ENCODE peak calls at places on chromosomes 4 and X, in eight cellular contexts. One of them, this sample, is unnamed.

GRCh38 chr4:17055788-17056187 is 157.3 kb upstream of the LDB2 start:
- DNase-seq in HepG2: no peak
- DNase-seq in adrenal gland: no peak
- DNase-seq in MM.1S: no peak
- DNase-seq in H9: no peak
- DNase-seq in heart left ventricle: no peak
- DNase-seq in GM23248: peak
- DNase-seq in dorsolateral prefrontal cortex: peak
- DNase-seq in this sample: no peak

GRCh38 chrX:85503258-85504158 is 124.0 kb upstream of the POF1B start:
- DNase-seq in MM.1S: no peak
- DNase-seq in adrenal gland: no peak
- DNase-seq in dorsolateral prefrontal cortex: no peak
- DNase-seq in heart left ventricle: no peak
- DNase-seq in GM23248: no peak
- DNase-seq in HepG2: no peak
- DNase-seq in H9: no peak
- DNase-seq in this sample: no peak

GRCh38 chr4:75769044-75769443 is 44.7 kb downstream of the USO1 start:
- DNase-seq in HepG2: no peak
- DNase-seq in H9: no peak
- DNase-seq in GM23248: peak
- DNase-seq in dorsolateral prefrontal cortex: no peak
- DNase-seq in MM.1S: no peak
- DNase-seq in heart left ventricle: no peak
- DNase-seq in adrenal gland: no peak
- DNase-seq in this sample: no peak

GRCh38 chr4:89939464-89939863 is 44.8 kb downstream of the MMRN1 start:
- DNase-seq in adrenal gland: no peak
- DNase-seq in H9: no peak
- DNase-seq in heart left ventricle: no peak
- DNase-seq in MM.1S: peak
- DNase-seq in GM23248: no peak
- DNase-seq in dorsolateral prefrontal cortex: no peak
- DNase-seq in HepG2: no peak
- DNase-seq in this sample: no peak

GRCh38 chrX:2928583-2929434 is at the start of gene ARSD:
- DNase-seq in HepG2: peak
- DNase-seq in H9: peak
- DNase-seq in GM23248: peak
- DNase-seq in adrenal gland: peak
- DNase-seq in MM.1S: no peak
- DNase-seq in heart left ventricle: peak
- DNase-seq in dorsolateral prefrontal cortex: peak
- DNase-seq in this sample: peak

GRCh38 chr4:58510652-58511051 is 1400.5 kb upstream of the IGFBP7 start:
- DNase-seq in heart left ventricle: no peak
- DNase-seq in HepG2: no peak
- DNase-seq in GM23248: no peak
- DNase-seq in dorsolateral prefrontal cortex: no peak
- DNase-seq in MM.1S: no peak
- DNase-seq in adrenal gland: no peak
- DNase-seq in H9: no peak
- DNase-seq in this sample: no peak

GRCh38 chrX:149512225-149512885 is 7.2 kb upstream of the IDS start:
- DNase-seq in adrenal gland: peak
- DNase-seq in heart left ventricle: peak
- DNase-seq in H9: peak
- DNase-seq in HepG2: peak
- DNase-seq in MM.1S: peak
- DNase-seq in dorsolateral prefrontal cortex: no peak
- DNase-seq in GM23248: peak
- DNase-seq in this sample: no peak

GRCh38 chrX:68550193-68550592 is 51.3 kb downstream of the YIPF6 start:
- DNase-seq in HepG2: no peak
- DNase-seq in GM23248: no peak
- DNase-seq in dorsolateral prefrontal cortex: no peak
- DNase-seq in heart left ventricle: no peak
- DNase-seq in MM.1S: no peak
- DNase-seq in adrenal gland: no peak
- DNase-seq in H9: no peak
- DNase-seq in this sample: no peak

GRCh38 chr4:2243682-2244380 is 1.9 kb upstream of the HAUS3 start:
- DNase-seq in adrenal gland: peak
- DNase-seq in HepG2: peak
- DNase-seq in MM.1S: peak
- DNase-seq in H9: peak
- DNase-seq in GM23248: peak
- DNase-seq in dorsolateral prefrontal cortex: peak
- DNase-seq in heart left ventricle: peak
- DNase-seq in this sample: no peak

GRCh38 chr4:111228396-111228795 is 605.5 kb upstream of the PITX2 start:
- DNase-seq in adrenal gland: no peak
- DNase-seq in MM.1S: no peak
- DNase-seq in H9: no peak
- DNase-seq in GM23248: peak
- DNase-seq in heart left ventricle: no peak
- DNase-seq in dorsolateral prefrontal cortex: no peak
- DNase-seq in HepG2: no peak
- DNase-seq in this sample: no peak
- H3K27ac ChIP-seq in adrenal gland: no peak
- H3K27ac ChIP-seq in MM.1S: no peak
- H3K27ac ChIP-seq in H9: no peak
- H3K27ac ChIP-seq in GM23248: peak
- H3K27ac ChIP-seq in heart left ventricle: no peak
- H3K27ac ChIP-seq in dorsolateral prefrontal cortex: no peak
- H3K27ac ChIP-seq in HepG2: no peak
- H3K27ac ChIP-seq in this sample: no peak

DNA sequence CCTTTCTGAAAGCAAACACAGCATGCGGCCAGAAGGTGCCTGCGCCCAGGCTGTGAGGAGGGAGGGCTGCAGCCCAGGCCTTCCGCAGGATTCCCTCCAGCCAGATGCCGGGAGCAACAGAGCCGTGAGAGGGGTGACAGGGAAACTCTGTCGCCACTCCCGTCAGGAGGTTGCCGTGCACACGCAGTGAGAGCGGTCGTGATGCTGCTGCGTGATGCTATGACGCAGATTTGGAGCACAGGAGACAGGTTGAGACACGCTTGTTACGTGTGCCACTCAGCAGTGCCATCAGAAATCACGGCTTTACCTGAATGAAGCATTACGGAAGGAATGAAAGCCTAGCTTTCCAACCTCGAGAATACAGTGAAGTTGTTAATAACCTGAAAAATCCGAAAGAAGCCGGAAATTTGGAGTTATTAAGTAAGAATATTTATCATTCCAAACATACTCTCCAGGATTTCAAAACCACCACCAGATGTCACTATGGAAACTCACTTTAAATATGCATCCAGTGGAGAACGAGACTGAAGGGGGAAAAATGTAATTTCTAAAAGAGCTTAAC is 54.4 kb downstream of the FAT1 start:
- DNase-seq in H9: peak
- DNase-seq in heart left ventricle: no peak
- DNase-seq in GM23248: peak
- DNase-seq in MM.1S: no peak
- DNase-seq in adrenal gland: no peak
- DNase-seq in HepG2: peak
- DNase-seq in dorsolateral prefrontal cortex: no peak
- DNase-seq in this sample: no peak
- H3K27ac ChIP-seq in H9: no peak
- H3K27ac ChIP-seq in heart left ventricle: no peak
- H3K27ac ChIP-seq in GM23248: peak
- H3K27ac ChIP-seq in MM.1S: no peak
- H3K27ac ChIP-seq in adrenal gland: no peak
- H3K27ac ChIP-seq in HepG2: no peak
- H3K27ac ChIP-seq in dorsolateral prefrontal cortex: no peak
- H3K27ac ChIP-seq in this sample: no peak

GRCh38 chr4:87420431-87420830 is 1.9 kb upstream of the NUDT9 start:
- DNase-seq in dorsolateral prefrontal cortex: no peak
- DNase-seq in adrenal gland: no peak
- DNase-seq in HepG2: no peak
- DNase-seq in MM.1S: no peak
- DNase-seq in heart left ventricle: no peak
- DNase-seq in H9: no peak
- DNase-seq in GM23248: no peak
- DNase-seq in this sample: no peak
- H3K27ac ChIP-seq in dorsolateral prefrontal cortex: no peak
- H3K27ac ChIP-seq in adrenal gland: no peak
- H3K27ac ChIP-seq in HepG2: peak
- H3K27ac ChIP-seq in MM.1S: no peak
- H3K27ac ChIP-seq in heart left ventricle: no peak
- H3K27ac ChIP-seq in H9: no peak
- H3K27ac ChIP-seq in GM23248: no peak
- H3K27ac ChIP-seq in this sample: no peak

DNA sequence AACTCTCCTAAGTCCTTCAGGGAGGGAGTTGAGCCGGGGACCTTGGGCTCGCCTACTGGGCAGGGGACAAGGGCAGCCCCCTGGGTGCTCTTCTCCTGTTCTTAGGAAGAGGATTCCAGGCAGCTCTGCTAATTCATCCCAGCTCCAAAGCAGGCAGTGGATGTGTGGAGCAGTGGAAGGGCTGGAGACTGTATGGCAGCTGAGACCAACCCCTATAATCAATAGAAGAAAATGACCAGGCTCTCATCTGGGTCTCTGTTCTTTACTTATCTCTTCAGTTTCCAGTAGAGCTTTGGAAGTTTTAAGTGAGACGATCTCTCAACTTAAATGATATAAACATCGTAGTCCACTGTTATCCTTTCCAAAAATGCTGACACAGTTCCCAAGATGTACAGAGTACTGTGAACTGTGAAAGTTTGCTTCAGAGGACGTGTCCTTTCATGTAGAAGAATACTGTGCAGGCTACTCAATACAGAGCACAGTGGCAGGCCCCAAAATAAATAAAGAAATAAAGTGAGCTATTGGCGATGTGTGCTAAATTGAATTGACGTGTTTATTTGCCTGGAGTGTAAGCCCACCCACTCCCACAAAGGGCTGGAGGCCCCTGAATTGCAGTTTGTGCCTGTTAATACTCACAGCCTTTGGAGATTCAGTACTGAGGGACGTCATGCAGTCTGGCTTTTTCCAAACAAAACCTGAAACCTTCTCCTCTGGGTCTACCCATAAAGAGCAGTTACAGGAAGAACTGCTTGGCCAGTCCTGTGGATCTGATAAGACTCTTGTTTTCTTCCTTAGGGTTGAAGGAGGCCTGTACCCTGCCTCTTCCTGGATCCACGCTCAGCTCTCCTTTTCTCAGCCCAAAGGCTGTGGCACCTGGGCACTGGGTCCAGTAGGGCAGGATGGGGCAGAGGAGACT is 66.2 kb downstream of the SOWAHB start:
- DNase-seq in MM.1S: no peak
- DNase-seq in GM23248: no peak
- DNase-seq in heart left ventricle: no peak
- DNase-seq in dorsolateral prefrontal cortex: no peak
- DNase-seq in H9: no peak
- DNase-seq in adrenal gland: no peak
- DNase-seq in HepG2: peak
- DNase-seq in this sample: no peak
- H3K27ac ChIP-seq in MM.1S: no peak
- H3K27ac ChIP-seq in GM23248: peak
- H3K27ac ChIP-seq in heart left ventricle: peak
- H3K27ac ChIP-seq in dorsolateral prefrontal cortex: no peak
- H3K27ac ChIP-seq in H9: no peak
- H3K27ac ChIP-seq in adrenal gland: peak
- H3K27ac ChIP-seq in HepG2: peak
- H3K27ac ChIP-seq in this sample: peak

DNA sequence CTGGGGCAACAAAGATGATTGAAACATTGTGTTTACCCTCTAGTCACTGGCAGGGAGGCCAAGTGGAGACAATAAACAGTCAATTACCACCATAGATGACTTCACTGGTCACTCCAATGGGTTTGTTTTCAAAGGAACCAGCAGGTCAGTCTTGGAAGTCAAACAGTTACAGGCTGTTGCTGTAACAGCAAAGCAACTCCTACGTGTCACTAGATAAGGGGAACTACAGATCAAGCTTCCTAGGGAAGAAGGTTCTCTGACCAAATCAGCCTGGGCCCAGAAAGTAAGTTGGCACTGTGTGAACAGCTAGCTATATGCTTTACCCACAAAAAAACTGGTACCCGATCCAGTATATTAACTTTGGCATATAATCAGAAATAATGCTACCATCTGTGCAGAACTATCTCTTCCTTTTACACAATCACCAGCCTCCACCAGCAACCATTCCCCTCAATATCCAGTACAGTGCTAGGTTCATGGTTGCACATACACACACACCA is 40.8 kb upstream of the IL21 start:
- DNase-seq in dorsolateral prefrontal cortex: no peak
- DNase-seq in GM23248: peak
- DNase-seq in HepG2: no peak
- DNase-seq in adrenal gland: no peak
- DNase-seq in heart left ventricle: no peak
- DNase-seq in H9: no peak
- DNase-seq in MM.1S: no peak
- DNase-seq in this sample: no peak
- H3K27ac ChIP-seq in dorsolateral prefrontal cortex: no peak
- H3K27ac ChIP-seq in GM23248: peak
- H3K27ac ChIP-seq in HepG2: no peak
- H3K27ac ChIP-seq in adrenal gland: no peak
- H3K27ac ChIP-seq in heart left ventricle: no peak
- H3K27ac ChIP-seq in H9: no peak
- H3K27ac ChIP-seq in MM.1S: no peak
- H3K27ac ChIP-seq in this sample: no peak

GRCh38 chrX:56968980-56969379 is 26.4 kb downstream of the SPIN3 start:
- DNase-seq in HepG2: no peak
- DNase-seq in H9: no peak
- DNase-seq in dorsolateral prefrontal cortex: no peak
- DNase-seq in GM23248: peak
- DNase-seq in MM.1S: no peak
- DNase-seq in adrenal gland: no peak
- DNase-seq in heart left ventricle: no peak
- DNase-seq in this sample: no peak

GRCh38 chrX:56974408-56974807 is 20.9 kb downstream of the SPIN3 start:
- DNase-seq in heart left ventricle: no peak
- DNase-seq in HepG2: no peak
- DNase-seq in adrenal gland: no peak
- DNase-seq in dorsolateral prefrontal cortex: no peak
- DNase-seq in GM23248: no peak
- DNase-seq in H9: no peak
- DNase-seq in MM.1S: no peak
- DNase-seq in this sample: no peak

DNA sequence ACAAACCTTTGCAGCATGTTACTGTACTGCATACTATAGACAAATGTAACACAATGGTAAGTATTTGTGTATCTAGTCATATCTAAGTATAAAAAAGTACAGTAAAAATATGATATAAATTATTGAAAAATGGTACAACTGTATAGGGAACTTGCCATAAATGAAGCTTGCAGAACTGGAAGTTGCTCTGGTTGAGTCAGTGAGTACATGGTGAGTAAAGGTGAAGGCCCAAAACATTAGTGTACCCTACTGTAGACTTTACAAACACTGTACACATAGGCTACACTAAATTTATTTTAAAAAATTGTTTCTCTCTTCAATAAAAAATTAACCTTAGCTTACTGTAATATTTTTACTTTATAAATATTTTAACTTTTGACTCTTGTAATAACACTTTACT is 25.8 kb downstream of the SPIN3 start:
- DNase-seq in heart left ventricle: no peak
- DNase-seq in adrenal gland: no peak
- DNase-seq in GM23248: no peak
- DNase-seq in HepG2: no peak
- DNase-seq in MM.1S: no peak
- DNase-seq in H9: no peak
- DNase-seq in dorsolateral prefrontal cortex: no peak
- DNase-seq in this sample: no peak
- H3K27ac ChIP-seq in heart left ventricle: no peak
- H3K27ac ChIP-seq in adrenal gland: no peak
- H3K27ac ChIP-seq in GM23248: no peak
- H3K27ac ChIP-seq in HepG2: no peak
- H3K27ac ChIP-seq in MM.1S: no peak
- H3K27ac ChIP-seq in H9: no peak
- H3K27ac ChIP-seq in dorsolateral prefrontal cortex: no peak
- H3K27ac ChIP-seq in this sample: no peak

GRCh38 chrX:154049209-154050112 is 29.8 kb upstream of the IRAK1 start:
- DNase-seq in GM23248: no peak
- DNase-seq in MM.1S: no peak
- DNase-seq in heart left ventricle: no peak
- DNase-seq in HepG2: no peak
- DNase-seq in dorsolateral prefrontal cortex: no peak
- DNase-seq in adrenal gland: no peak
- DNase-seq in H9: no peak
- DNase-seq in this sample: no peak
- H3K27ac ChIP-seq in GM23248: peak
- H3K27ac ChIP-seq in MM.1S: no peak
- H3K27ac ChIP-seq in heart left ventricle: no peak
- H3K27ac ChIP-seq in HepG2: no peak
- H3K27ac ChIP-seq in dorsolateral prefrontal cortex: no peak
- H3K27ac ChIP-seq in adrenal gland: peak
- H3K27ac ChIP-seq in H9: no peak
- H3K27ac ChIP-seq in this sample: no peak